ENCODE peak calls at places on chromosomes 16 and 17, in four cellular contexts. X is WERI-Rb-1; L is activated CD4-positive, alpha-beta T cell treated with anti-CD3 and anti-CD28 coated beads, Interleukin-2, amount 10 ng/mL, durations not matched to agents 7 days and 5 days; Y is HCEC 1CT. A is an unnamed sample.

GRCh38 chr17:60959011-60959410 is 281.4 kb downstream of the BCAS3 start:
- DNase-seq in X (no peak), L (no peak), Y (peak), A (no peak)

GRCh38 chr17:68533887-68534700 is 21.9 kb downstream of the PRKAR1A start:
- DNase-seq in Y (peak), L (no peak), X (no peak), A (no peak)

GRCh38 chr16:4489030-4489429 is 12.8 kb downstream of the HMOX2 start:
- DNase-seq in Y (peak), X (no peak), L (no peak), A (no peak)

GRCh38 chr17:28327031-28327607 is 8.1 kb downstream of the TMEM97 start:
- DNase-seq in L (no peak), X (no peak), Y (peak), A (no peak)

GRCh38 chr16:3907586-3907985 is 27.1 kb upstream of the CREBBP start:
- DNase-seq in X (no peak), Y (no peak), L (no peak), A (no peak)

GRCh38 chr17:2735896-2736295 is 13.6 kb downstream of the CCDC92B start:
- DNase-seq in Y (no peak), X (no peak), L (no peak), A (no peak)

GRCh38 chr17:56718515-56718914 is 115.2 kb downstream of the C17orf67 start:
- DNase-seq in X (no peak), Y (no peak), L (no peak), A (no peak)

GRCh38 chr16:74297296-74297665 is 667 bp downstream of the PSMD7 start:
- DNase-seq in Y (no peak), X (no peak), L (peak), A (no peak)

GRCh38 chr17:8791910-8792270 is 7.3 kb downstream of the MFSD6L start:
- DNase-seq in Y (peak), X (no peak), L (no peak), A (no peak)

GRCh38 chr17:75899767-75900468 is 3.2 kb upstream of the TRIM65 start:
- DNase-seq in Y (no peak), X (no peak), L (no peak), A (no peak)

GRCh38 chr17:7803981-7804380 is 30.0 kb upstream of the KDM6B start:
- DNase-seq in L (no peak), Y (no peak), X (no peak), A (no peak)

GRCh38 chr17:65544658-65545057 is 16.8 kb downstream of the AXIN2 start:
- DNase-seq in X (no peak), L (no peak), Y (no peak), A (peak)

GRCh38 chr16:695355-696089 is 5.3 kb upstream of the WDR24 start:
- DNase-seq in L (peak), Y (no peak), X (no peak), A (no peak)

GRCh38 chr16:28258571-28258970 is 33.8 kb upstream of the SBK1 start:
- DNase-seq in X (peak), Y (no peak), L (no peak), A (no peak)

GRCh38 chr17:53449324-53449723 is 373.4 kb upstream of the KIF2B start:
- DNase-seq in Y (no peak), L (no peak), X (no peak), A (no peak)

GRCh38 chr16:87185313-87185712 is 131.9 kb downstream of the C16orf95 start:
- DNase-seq in Y (no peak), X (no peak), L (no peak), A (no peak)

GRCh38 chr16:50244140-50244503 is 22.2 kb upstream of the ADCY7 start:
- DNase-seq in Y (peak), X (no peak), L (no peak), A (no peak)

GRCh38 chr17:47716381-47716780 is 16.7 kb upstream of the TBX21 start:
- DNase-seq in X (no peak), L (no peak), Y (no peak), A (no peak)

GRCh38 chr17:36133629-36134259 is 30.1 kb downstream of the CCL4 start:
- DNase-seq in L (no peak), X (no peak), Y (no peak), A (no peak)

GRCh38 chr16:86874141-86874540 is 295.8 kb downstream of the FOXL1 start:
- DNase-seq in Y (no peak), L (peak), X (peak), A (no peak)